ENCODE peak calls at places on chromosomes 13 and 19, in seven cellular contexts. One of them, this sample, is unnamed.

GRCh38 chr13:29411493-29411892 is 184.0 kb downstream of the SLC7A1 start:
- DNase-seq in epithelial cell of esophagus: peak
- DNase-seq in HCT116: no peak
- DNase-seq in astrocyte of the spinal cord: peak
- DNase-seq in K562: no peak
- DNase-seq in progenitor cell of endocrine pancreas: no peak
- DNase-seq in lung: no peak
- DNase-seq in this sample: no peak

GRCh38 chr19:8329993-8330392 is 8.7 kb downstream of the RPS28 start:
- DNase-seq in lung: no peak
- DNase-seq in astrocyte of the spinal cord: no peak
- DNase-seq in progenitor cell of endocrine pancreas: no peak
- DNase-seq in HCT116: no peak
- DNase-seq in epithelial cell of esophagus: peak
- DNase-seq in K562: no peak
- DNase-seq in this sample: no peak

GRCh38 chr19:35712910-35713845 is 4.6 kb upstream of the KMT2B start:
- DNase-seq in progenitor cell of endocrine pancreas: no peak
- DNase-seq in epithelial cell of esophagus: no peak
- DNase-seq in K562: peak
- DNase-seq in astrocyte of the spinal cord: no peak
- DNase-seq in HCT116: no peak
- DNase-seq in lung: no peak
- DNase-seq in this sample: no peak

GRCh38 chr13:27355894-27356293 is 68.5 kb upstream of the GTF3A start:
- DNase-seq in lung: no peak
- DNase-seq in HCT116: no peak
- DNase-seq in K562: no peak
- DNase-seq in astrocyte of the spinal cord: no peak
- DNase-seq in epithelial cell of esophagus: no peak
- DNase-seq in progenitor cell of endocrine pancreas: no peak
- DNase-seq in this sample: no peak

GRCh38 chr19:47239610-47240296 is 8.8 kb upstream of the BBC3 start:
- DNase-seq in lung: no peak
- DNase-seq in astrocyte of the spinal cord: peak
- DNase-seq in epithelial cell of esophagus: peak
- DNase-seq in progenitor cell of endocrine pancreas: peak
- DNase-seq in HCT116: no peak
- DNase-seq in K562: no peak
- DNase-seq in this sample: no peak

GRCh38 chr13:110850840-110851239 is 64.0 kb downstream of the ANKRD10 start:
- DNase-seq in astrocyte of the spinal cord: no peak
- DNase-seq in K562: no peak
- DNase-seq in epithelial cell of esophagus: no peak
- DNase-seq in HCT116: no peak
- DNase-seq in lung: no peak
- DNase-seq in progenitor cell of endocrine pancreas: no peak
- DNase-seq in this sample: no peak

GRCh38 chr13:100597253-100597652 is 8.7 kb upstream of the GGACT start:
- DNase-seq in epithelial cell of esophagus: no peak
- DNase-seq in astrocyte of the spinal cord: peak
- DNase-seq in lung: no peak
- DNase-seq in progenitor cell of endocrine pancreas: no peak
- DNase-seq in K562: no peak
- DNase-seq in HCT116: no peak
- DNase-seq in this sample: no peak

GRCh38 chr13:106990594-106990993 is 422.7 kb upstream of the ARGLU1 start:
- DNase-seq in K562: no peak
- DNase-seq in HCT116: no peak
- DNase-seq in epithelial cell of esophagus: no peak
- DNase-seq in progenitor cell of endocrine pancreas: no peak
- DNase-seq in lung: no peak
- DNase-seq in astrocyte of the spinal cord: no peak
- DNase-seq in this sample: no peak

GRCh38 chr13:50277127-50277526 is 261.9 kb downstream of the KCNRG start:
- DNase-seq in astrocyte of the spinal cord: no peak
- DNase-seq in progenitor cell of endocrine pancreas: no peak
- DNase-seq in lung: no peak
- DNase-seq in HCT116: no peak
- DNase-seq in epithelial cell of esophagus: peak
- DNase-seq in K562: peak
- DNase-seq in this sample: peak

GRCh38 chr19:6772028-6772865 is at the start of gene VAV1:
- DNase-seq in epithelial cell of esophagus: no peak
- DNase-seq in K562: peak
- DNase-seq in HCT116: no peak
- DNase-seq in lung: peak
- DNase-seq in progenitor cell of endocrine pancreas: no peak
- DNase-seq in astrocyte of the spinal cord: no peak
- DNase-seq in this sample: no peak

GRCh38 chr13:98411617-98412310 is 165.1 kb downstream of the STK24 start:
- DNase-seq in lung: peak
- DNase-seq in astrocyte of the spinal cord: no peak
- DNase-seq in epithelial cell of esophagus: no peak
- DNase-seq in HCT116: no peak
- DNase-seq in progenitor cell of endocrine pancreas: no peak
- DNase-seq in K562: no peak
- DNase-seq in this sample: no peak

DNA sequence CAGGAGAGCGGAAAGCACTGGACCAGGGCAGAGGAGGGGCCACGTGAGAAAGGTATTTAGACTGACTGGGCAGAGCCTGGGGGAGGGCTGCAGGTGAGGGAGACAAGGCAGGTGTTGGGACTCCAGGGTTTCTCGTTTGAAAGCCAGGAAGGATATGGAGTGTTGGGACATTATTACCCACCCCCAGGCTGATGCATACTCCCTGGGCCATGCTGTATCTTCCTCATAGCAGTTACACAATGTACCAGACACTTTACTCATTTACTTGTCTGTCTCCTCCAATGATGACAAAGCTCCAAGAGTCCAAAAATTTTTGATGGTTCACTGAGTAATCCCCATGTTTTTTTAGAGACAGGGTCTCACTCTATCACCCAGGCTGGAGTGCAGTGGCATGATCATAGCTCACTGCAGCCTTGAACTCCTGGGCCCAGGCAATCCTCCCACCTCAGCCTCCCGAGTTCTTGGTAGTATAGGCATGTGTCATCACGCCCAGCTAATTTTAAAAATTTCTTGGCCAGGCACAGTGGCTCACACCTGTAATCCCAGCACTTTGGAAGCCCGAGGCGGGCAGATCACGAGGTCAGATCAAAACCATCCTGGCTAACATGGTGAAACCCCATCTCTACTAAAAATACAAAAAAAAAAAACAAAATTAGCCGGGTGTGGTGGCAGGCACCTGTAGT is 2.2 kb downstream of the TRAPPC6A start:
- DNase-seq in epithelial cell of esophagus: peak
- DNase-seq in lung: no peak
- DNase-seq in K562: no peak
- DNase-seq in astrocyte of the spinal cord: no peak
- DNase-seq in HCT116: no peak
- DNase-seq in progenitor cell of endocrine pancreas: no peak
- DNase-seq in this sample: peak
- TF ChIP-seq CTCF in epithelial cell of esophagus: no peak
- TF ChIP-seq CTCF in lung: no peak
- TF ChIP-seq CTCF in K562: no peak
- TF ChIP-seq CTCF in astrocyte of the spinal cord: no peak
- TF ChIP-seq CTCF in HCT116: no peak
- TF ChIP-seq CTCF in progenitor cell of endocrine pancreas: no peak
- TF ChIP-seq CTCF in this sample: no peak

GRCh38 chr13:104318121-104318520 is 1251.9 kb upstream of the SLC10A2 start:
- DNase-seq in epithelial cell of esophagus: peak
- DNase-seq in K562: no peak
- DNase-seq in lung: no peak
- DNase-seq in astrocyte of the spinal cord: peak
- DNase-seq in progenitor cell of endocrine pancreas: no peak
- DNase-seq in HCT116: peak
- DNase-seq in this sample: peak
- TF ChIP-seq CTCF in epithelial cell of esophagus: peak
- TF ChIP-seq CTCF in K562: no peak
- TF ChIP-seq CTCF in lung: no peak
- TF ChIP-seq CTCF in astrocyte of the spinal cord: peak
- TF ChIP-seq CTCF in progenitor cell of endocrine pancreas: peak
- TF ChIP-seq CTCF in HCT116: peak
- TF ChIP-seq CTCF in this sample: peak

GRCh38 chr19:54191671-54192453 is 754 bp downstream of the TSEN34 start:
- DNase-seq in progenitor cell of endocrine pancreas: no peak
- DNase-seq in lung: no peak
- DNase-seq in astrocyte of the spinal cord: peak
- DNase-seq in HCT116: no peak
- DNase-seq in K562: no peak
- DNase-seq in epithelial cell of esophagus: peak
- DNase-seq in this sample: no peak
- TF ChIP-seq CTCF in progenitor cell of endocrine pancreas: no peak
- TF ChIP-seq CTCF in lung: no peak
- TF ChIP-seq CTCF in astrocyte of the spinal cord: no peak
- TF ChIP-seq CTCF in HCT116: no peak
- TF ChIP-seq CTCF in K562: no peak
- TF ChIP-seq CTCF in epithelial cell of esophagus: no peak
- TF ChIP-seq CTCF in this sample: no peak

DNA sequence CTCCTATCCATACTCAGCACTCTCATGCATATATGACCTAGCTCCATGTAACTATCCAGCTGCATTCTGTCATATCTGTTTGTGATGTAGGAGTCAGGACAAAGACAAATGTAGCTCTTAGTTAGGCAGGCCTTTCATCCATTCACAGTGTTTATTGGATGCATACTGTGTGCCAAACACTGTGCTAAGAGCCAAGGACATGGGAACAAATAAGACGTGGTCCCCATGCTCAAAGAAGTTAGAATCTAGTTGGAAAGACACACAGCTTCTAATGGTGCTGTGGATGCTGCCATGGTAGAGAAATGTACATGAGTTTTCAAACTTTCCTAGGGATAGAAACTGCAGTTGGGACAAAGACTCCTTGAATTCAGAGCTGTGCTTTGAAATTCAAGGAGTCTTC is 31.7 kb upstream of the IL17D start:
- DNase-seq in HCT116: no peak
- DNase-seq in lung: no peak
- DNase-seq in K562: no peak
- DNase-seq in epithelial cell of esophagus: no peak
- DNase-seq in progenitor cell of endocrine pancreas: no peak
- DNase-seq in astrocyte of the spinal cord: no peak
- DNase-seq in this sample: no peak
- TF ChIP-seq CTCF in HCT116: no peak
- TF ChIP-seq CTCF in lung: no peak
- TF ChIP-seq CTCF in K562: no peak
- TF ChIP-seq CTCF in epithelial cell of esophagus: no peak
- TF ChIP-seq CTCF in progenitor cell of endocrine pancreas: no peak
- TF ChIP-seq CTCF in astrocyte of the spinal cord: no peak
- TF ChIP-seq CTCF in this sample: no peak

GRCh38 chr19:39264306-39265290 is 3.6 kb upstream of the IFNL2 start:
- DNase-seq in astrocyte of the spinal cord: no peak
- DNase-seq in epithelial cell of esophagus: no peak
- DNase-seq in K562: no peak
- DNase-seq in progenitor cell of endocrine pancreas: no peak
- DNase-seq in lung: no peak
- DNase-seq in HCT116: no peak
- DNase-seq in this sample: no peak
- TF ChIP-seq CTCF in astrocyte of the spinal cord: no peak
- TF ChIP-seq CTCF in epithelial cell of esophagus: no peak
- TF ChIP-seq CTCF in K562: no peak
- TF ChIP-seq CTCF in progenitor cell of endocrine pancreas: peak
- TF ChIP-seq CTCF in lung: no peak
- TF ChIP-seq CTCF in HCT116: no peak
- TF ChIP-seq CTCF in this sample: no peak

GRCh38 chr13:22106058-22106457 is 435.2 kb downstream of the FGF9 start:
- DNase-seq in HCT116: no peak
- DNase-seq in epithelial cell of esophagus: no peak
- DNase-seq in lung: no peak
- DNase-seq in K562: no peak
- DNase-seq in astrocyte of the spinal cord: no peak
- DNase-seq in progenitor cell of endocrine pancreas: no peak
- DNase-seq in this sample: no peak

GRCh38 chr13:22103628-22104027 is 432.8 kb downstream of the FGF9 start:
- DNase-seq in astrocyte of the spinal cord: no peak
- DNase-seq in epithelial cell of esophagus: no peak
- DNase-seq in progenitor cell of endocrine pancreas: no peak
- DNase-seq in HCT116: no peak
- DNase-seq in K562: no peak
- DNase-seq in lung: no peak
- DNase-seq in this sample: no peak

GRCh38 chr13:22102237-22102636 is 431.4 kb downstream of the FGF9 start:
- DNase-seq in lung: no peak
- DNase-seq in epithelial cell of esophagus: no peak
- DNase-seq in HCT116: no peak
- DNase-seq in K562: no peak
- DNase-seq in astrocyte of the spinal cord: no peak
- DNase-seq in progenitor cell of endocrine pancreas: no peak
- DNase-seq in this sample: no peak

GRCh38 chr13:22107549-22107948 is 436.7 kb downstream of the FGF9 start:
- DNase-seq in K562: no peak
- DNase-seq in epithelial cell of esophagus: no peak
- DNase-seq in lung: no peak
- DNase-seq in progenitor cell of endocrine pancreas: no peak
- DNase-seq in astrocyte of the spinal cord: peak
- DNase-seq in HCT116: no peak
- DNase-seq in this sample: no peak

GRCh38 chr13:22103046-22103445 is 432.2 kb downstream of the FGF9 start:
- DNase-seq in astrocyte of the spinal cord: no peak
- DNase-seq in lung: no peak
- DNase-seq in progenitor cell of endocrine pancreas: no peak
- DNase-seq in K562: peak
- DNase-seq in epithelial cell of esophagus: no peak
- DNase-seq in HCT116: no peak
- DNase-seq in this sample: no peak
- TF ChIP-seq CTCF in astrocyte of the spinal cord: no peak
- TF ChIP-seq CTCF in lung: no peak
- TF ChIP-seq CTCF in progenitor cell of endocrine pancreas: peak
- TF ChIP-seq CTCF in K562: peak
- TF ChIP-seq CTCF in epithelial cell of esophagus: no peak
- TF ChIP-seq CTCF in HCT116: peak
- TF ChIP-seq CTCF in this sample: no peak

DNA sequence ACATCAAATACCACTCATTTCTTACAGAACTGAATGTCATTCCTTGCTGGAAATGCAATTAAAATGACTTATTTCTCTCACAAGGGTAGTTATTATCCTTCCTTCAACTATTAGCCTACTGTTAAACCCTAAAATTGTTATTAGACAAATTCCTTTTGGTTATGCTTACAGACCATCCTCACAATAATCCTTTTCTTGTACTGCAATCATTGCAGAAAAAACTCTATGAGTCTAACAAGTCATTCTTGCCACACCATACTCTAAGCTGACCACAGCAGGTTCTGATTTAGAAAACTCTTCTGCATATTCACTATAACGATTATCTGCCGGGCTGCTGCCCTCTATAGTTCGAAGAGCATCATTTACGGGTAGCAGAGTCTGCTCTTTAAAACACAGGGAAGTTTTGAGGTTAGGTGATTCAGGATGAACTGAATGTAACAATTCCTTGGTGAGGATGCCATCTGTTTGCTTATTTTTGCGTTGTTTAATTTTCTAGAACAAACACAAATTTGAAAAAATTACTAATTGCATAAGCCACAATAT is 38.2 kb downstream of the MTMR6 start:
- DNase-seq in lung: no peak
- DNase-seq in epithelial cell of esophagus: peak
- DNase-seq in astrocyte of the spinal cord: peak
- DNase-seq in HCT116: no peak
- DNase-seq in progenitor cell of endocrine pancreas: no peak
- DNase-seq in K562: peak
- DNase-seq in this sample: peak
- TF ChIP-seq CTCF in lung: no peak
- TF ChIP-seq CTCF in epithelial cell of esophagus: peak
- TF ChIP-seq CTCF in astrocyte of the spinal cord: peak
- TF ChIP-seq CTCF in HCT116: peak
- TF ChIP-seq CTCF in progenitor cell of endocrine pancreas: peak
- TF ChIP-seq CTCF in K562: peak
- TF ChIP-seq CTCF in this sample: peak

This sample was measured in foreskin keratinocyte.